ENCODE peak calls at places on chromosome 1, in four cellular contexts. Z, C, J and H are unnamed samples.
A peak's percentile ranks its signal among the peaks of the same experiment; 100 is the strongest.

GRCh38 chr1:115761601-115762302 is 6.8 kb downstream of the CASQ2 start:
- DNase-seq in Z (no peak), C (no peak), J (no peak), H (no peak)

GRCh38 chr1:180674603-180675530 is 43.0 kb downstream of the XPR1 start:
- DNase-seq in Z (no peak), C (no peak), J (no peak), H (no peak)

GRCh38 chr1:145891587-145892485 is 6.2 kb upstream of the ANKRD35 start:
- DNase-seq in Z (peak; percentile 98), C (peak; percentile 99), J (peak; percentile 95), H (peak; percentile 100)

GRCh38 chr1:169326644-169327316 is 40.8 kb downstream of the NME7 start:
- DNase-seq in Z (no peak), C (no peak), J (no peak), H (no peak)

GRCh38 chr1:46204406-46204742 is 1.2 kb downstream of the LURAP1 start:
- DNase-seq in Z (no peak), C (no peak), J (no peak), H (peak; percentile 84)

GRCh38 chr1:60196026-60196425 is 122.5 kb upstream of the C1orf87 start:
- DNase-seq in Z (no peak), C (no peak), J (no peak), H (no peak)

GRCh38 chr1:198681831-198682756 is 43.3 kb downstream of the PTPRC start:
- DNase-seq in Z (peak; percentile 38), C (peak; percentile 35), J (peak; percentile 93), H (no peak)

GRCh38 chr1:196142111-196142510 is 466.1 kb downstream of the KCNT2 start:
- DNase-seq in Z (peak; percentile 69), C (no peak), J (no peak), H (no peak)

GRCh38 chr1:27299385-27300252 is 22.3 kb upstream of the TMEM222 start:
- DNase-seq in Z (peak; percentile 78), C (peak; percentile 86), J (peak; percentile 71), H (no peak)

DNA sequence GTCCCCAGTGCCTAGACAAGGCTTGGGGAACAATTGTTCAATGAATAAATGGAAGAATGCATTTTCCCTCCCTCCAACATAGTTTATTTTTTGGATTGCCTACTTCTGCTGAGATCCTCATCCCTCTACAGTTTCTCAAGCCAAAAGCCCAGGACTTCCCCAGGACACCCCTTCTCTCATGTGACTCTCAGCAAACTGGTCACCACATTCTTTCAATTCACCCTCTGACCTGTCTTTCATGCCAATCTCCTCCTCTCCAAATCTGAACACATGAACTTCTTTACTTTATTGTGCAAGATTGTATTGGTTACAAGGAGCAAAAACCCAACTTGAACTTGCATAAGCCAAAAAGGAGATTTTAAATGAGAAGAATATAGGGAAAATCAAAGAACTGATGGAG is 103.2 kb upstream of the JUN start:
- DNase-seq in Z (no peak), C (no peak), J (no peak), H (no peak)
- H3K4me1 ChIP-seq in Z (peaks cover 5% of the 10 kb centered on the region), C (peaks cover 13% of the 10 kb centered on the region), J (peaks cover 3% of the 10 kb centered on the region), H (peaks cover 19% of the 10 kb centered on the region)

GRCh38 chr1:211923065-211923464 is 92.5 kb upstream of the LPGAT1 start:
- DNase-seq in Z (no peak), C (no peak), J (peak; percentile 69), H (no peak)

GRCh38 chr1:211921579-211922095 is 91.1 kb upstream of the LPGAT1 start:
- DNase-seq in Z (no peak), C (no peak), J (no peak), H (no peak)

GRCh38 chr1:211918665-211919414 is 88.3 kb upstream of the LPGAT1 start:
- DNase-seq in Z (no peak), C (no peak), J (no peak), H (no peak)

GRCh38 chr1:211920141-211920572 is 89.6 kb upstream of the LPGAT1 start:
- DNase-seq in Z (no peak), C (peak; percentile 62), J (no peak), H (peak; percentile 20)

GRCh38 chr1:211920602-211921226 is 90.2 kb upstream of the LPGAT1 start:
- DNase-seq in Z (no peak), C (no peak), J (peak; percentile 79), H (no peak)
- H3K27ac ChIP-seq in Z (no peak overlapping the region), C (no peak overlapping the region), J (peak overlapping the region; percentile 82), H (no peak overlapping the region)

GRCh38 chr1:44808063-44808937 is at the start of gene BTBD19:
- DNase-seq in Z (peak; percentile 92), C (no peak), J (peak; percentile 76), H (peak; percentile 88)

GRCh38 chr1:44811714-44812151 is 3.4 kb downstream of the BTBD19 start:
- DNase-seq in Z (no peak), C (no peak), J (peak; percentile 49), H (peak; percentile 16)

GRCh38 chr1:44808938-44809917 is 905 bp downstream of the BTBD19 start:
- DNase-seq in Z (no peak), C (no peak), J (peak; percentile 92), H (peak; percentile 36)

GRCh38 chr1:44811234-44811633 is 2.9 kb downstream of the BTBD19 start:
- DNase-seq in Z (peak; percentile 46), C (no peak), J (peak; percentile 25), H (no peak)

GRCh38 chr1:44810101-44810761 is 1.9 kb downstream of the BTBD19 start:
- DNase-seq in Z (no peak), C (peak; percentile 66), J (peak; percentile 67), H (peak; percentile 97)
- H3K4me1 ChIP-seq in Z (peaks cover 50% of the 10 kb centered on the region), C (peaks cover 10% of the 10 kb centered on the region), J (peaks cover 13% of the 10 kb centered on the region), H (peaks cover 79% of the 10 kb centered on the region)

GRCh38 chr1:15704526-15705183 is 20.5 kb downstream of the PLEKHM2 start:
- DNase-seq in Z (no peak), C (no peak), J (no peak), H (no peak)

GRCh38 chr1:15701784-15702183 is 17.7 kb downstream of the PLEKHM2 start:
- DNase-seq in Z (no peak), C (no peak), J (no peak), H (no peak)

GRCh38 chr1:15705184-15705566 is 21.1 kb downstream of the PLEKHM2 start:
- DNase-seq in Z (no peak), C (no peak), J (no peak), H (no peak)

GRCh38 chr1:15703562-15703961 is 19.4 kb downstream of the PLEKHM2 start:
- DNase-seq in Z (no peak), C (peak; percentile 49), J (peak; percentile 66), H (peak; percentile 40)

GRCh38 chr1:15702722-15703550 is 18.8 kb downstream of the PLEKHM2 start:
- DNase-seq in Z (no peak), C (no peak), J (peak; percentile 71), H (no peak)
- H3K27ac ChIP-seq in Z (no peak overlapping the region), C (peak overlapping the region; percentile 71), J (peak overlapping the region; percentile 69), H (peak overlapping the region; percentile 80)

GRCh38 chr1:26124433-26125318 is 13.1 kb downstream of the PDIK1L start:
- DNase-seq in Z (no peak), C (no peak), J (no peak), H (no peak)
- H3K4me1 ChIP-seq in Z (no peaks in the 10 kb centered on the region), C (no peaks in the 10 kb centered on the region), J (no peaks in the 10 kb centered on the region), H (peaks cover 84% of the 10 kb centered on the region)

GRCh38 chr1:202005958-202006357 is 4.4 kb upstream of the ELF3 start:
- DNase-seq in Z (no peak), C (no peak), J (no peak), H (no peak)
- H3K27ac ChIP-seq in Z (peak overlapping the region; percentile 56), C (no peak overlapping the region), J (no peak overlapping the region), H (peak overlapping the region; percentile 94)

DNA sequence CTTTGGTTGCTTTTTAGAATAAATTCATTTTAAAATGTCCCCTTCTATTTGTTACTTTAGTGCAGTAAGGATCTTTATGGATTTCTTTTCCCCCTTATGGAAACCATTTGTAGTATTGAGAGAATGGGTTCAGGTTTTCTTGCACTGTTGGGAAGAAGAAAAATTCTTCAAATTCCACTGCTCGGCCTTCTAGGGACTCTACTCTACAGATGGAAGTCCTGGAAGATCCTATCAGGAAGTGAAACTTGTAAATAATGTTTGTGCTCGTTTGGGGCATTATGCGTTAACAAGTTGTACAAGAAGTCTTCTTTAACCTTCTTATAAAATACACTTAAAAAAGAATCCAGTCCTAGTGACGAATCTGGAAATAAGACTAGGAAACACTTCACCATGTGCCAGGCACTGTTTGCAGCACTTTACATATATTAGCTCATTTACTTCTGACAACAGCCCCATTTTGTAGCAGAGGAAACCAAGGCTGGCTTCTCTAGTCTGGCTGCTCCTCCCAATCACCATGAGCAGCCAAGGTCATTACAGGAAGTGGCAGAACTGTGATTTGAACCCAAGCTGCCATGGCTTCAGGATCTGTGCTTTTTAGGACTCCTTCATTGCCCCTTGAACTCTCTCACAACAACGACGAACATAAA is 11.8 kb downstream of the LRRC8D start:
- DNase-seq in Z (no peak), C (no peak), J (no peak), H (no peak)
- H3K4me1 ChIP-seq in Z (peaks cover 51% of the 10 kb centered on the region), C (no peaks in the 10 kb centered on the region), J (no peaks in the 10 kb centered on the region), H (peaks cover 11% of the 10 kb centered on the region)